ENCODE peak calls at places on chromosomes 2 and 18, in ten cellular contexts. V, D, O, N, F, G, H, U, Y and W are unnamed samples.

GRCh38 chr2:101696272-101697123 is 1.0 kb upstream of the MAP4K4 start:
- DNase-seq in V (peak; percentile 54), D (no peak), O (peak; percentile 36), N (peak; percentile 63), F (no peak), G (peak; percentile 11), H (peak; percentile 65), U (peak; percentile 13), Y (peak; percentile 70), W (no peak)

GRCh38 chr18:35059280-35059927 is 18.2 kb downstream of the MAPRE2 start:
- DNase-seq in V (peak; percentile 68), D (no peak), O (no peak), N (no peak), F (no peak), G (no peak), H (no peak), U (no peak), Y (no peak), W (no peak)

GRCh38 chr18:64111950-64112349 is 36.9 kb downstream of the LINC00305 start:
- DNase-seq in V (no peak), D (no peak), O (no peak), N (no peak), F (no peak), G (no peak), H (no peak), U (no peak), Y (no peak), W (no peak)

GRCh38 chr18:44423826-44424225 is 256.9 kb upstream of the SETBP1 start:
- DNase-seq in V (no peak), D (no peak), O (no peak), N (no peak), F (no peak), G (no peak), H (no peak), U (peak; percentile 17), Y (no peak), W (no peak)

GRCh38 chr2:18378020-18378653 is 182.3 kb downstream of the RDH14 start:
- DNase-seq in V (no peak), D (peak; percentile 13), O (peak; percentile 76), N (no peak), F (no peak), G (peak; percentile 54), H (no peak), U (peak; percentile 79), Y (no peak), W (no peak)

GRCh38 chr2:241894056-241894641 is 24.6 kb downstream of the RTP5 start:
- DNase-seq in V (peak; percentile 46), D (no peak), O (no peak), N (peak; percentile 39), F (no peak), G (no peak), H (no peak), U (no peak), Y (no peak), W (no peak)

GRCh38 chr2:210172219-210172575 is 988 bp upstream of the KANSL1L start:
- DNase-seq in V (no peak), D (no peak), O (no peak), N (no peak), F (no peak), G (no peak), H (no peak), U (no peak), Y (no peak), W (no peak)

GRCh38 chr2:95329891-95330822 is 33.0 kb downstream of the KCNIP3 start:
- DNase-seq in V (no peak), D (no peak), O (no peak), N (no peak), F (no peak), G (no peak), H (no peak), U (no peak), Y (no peak), W (no peak)

GRCh38 chr2:20595439-20596192 is 55.3 kb downstream of the HS1BP3 start:
- DNase-seq in V (peak; percentile 53), D (no peak), O (no peak), N (peak; percentile 54), F (peak; percentile 68), G (peak; percentile 65), H (no peak), U (no peak), Y (peak; percentile 65), W (no peak)

GRCh38 chr2:20594957-20595356 is 55.9 kb downstream of the HS1BP3 start:
- DNase-seq in V (peak; percentile 47), D (no peak), O (no peak), N (no peak), F (peak; percentile 45), G (no peak), H (no peak), U (no peak), Y (peak; percentile 41), W (no peak)

GRCh38 chr2:20593072-20594034 is 57.5 kb downstream of the HS1BP3 start:
- DNase-seq in V (peak; percentile 56), D (no peak), O (peak; percentile 90), N (peak; percentile 90), F (peak; percentile 79), G (peak; percentile 73), H (peak; percentile 88), U (no peak), Y (peak; percentile 79), W (no peak)

GRCh38 chr2:20592106-20593071 is 58.5 kb downstream of the HS1BP3 start:
- DNase-seq in V (peak; percentile 48), D (no peak), O (no peak), N (peak; percentile 59), F (peak; percentile 54), G (no peak), H (no peak), U (no peak), Y (no peak), W (no peak)

GRCh38 chr2:20594048-20594750 is 56.7 kb downstream of the HS1BP3 start:
- DNase-seq in V (peak; percentile 23), D (no peak), O (no peak), N (no peak), F (peak; percentile 53), G (no peak), H (no peak), U (no peak), Y (no peak), W (no peak)
- H3K27ac ChIP-seq in V (no peak overlapping the region), D (no peak overlapping the region), O (peak overlapping the region; percentile 88), N (peak overlapping the region; percentile 83), F (peak overlapping the region; percentile 41), G (peak overlapping the region; percentile 67), H (peak overlapping the region; percentile 52), U (no peak overlapping the region), Y (peak overlapping the region; percentile 0), W (peak overlapping the region; percentile 92)

GRCh38 chr2:121830809-121831208 is 75.4 kb downstream of the TSN start:
- DNase-seq in V (no peak), D (no peak), O (no peak), N (no peak), F (no peak), G (no peak), H (no peak), U (no peak), Y (no peak), W (no peak)

GRCh38 chr2:121826036-121826435 is 70.6 kb downstream of the TSN start:
- DNase-seq in V (no peak), D (no peak), O (no peak), N (no peak), F (no peak), G (no peak), H (no peak), U (peak; percentile 3), Y (no peak), W (no peak)

GRCh38 chr2:121825003-121825950 is 69.8 kb downstream of the TSN start:
- DNase-seq in V (no peak), D (no peak), O (no peak), N (no peak), F (no peak), G (no peak), H (no peak), U (no peak), Y (no peak), W (no peak)

GRCh38 chr2:121831841-121832240 is 76.4 kb downstream of the TSN start:
- DNase-seq in V (peak; percentile 83), D (no peak), O (no peak), N (no peak), F (peak; percentile 70), G (no peak), H (no peak), U (no peak), Y (peak; percentile 93), W (peak; percentile 83)

GRCh38 chr2:121828281-121828731 is 72.9 kb downstream of the TSN start:
- DNase-seq in V (no peak), D (no peak), O (no peak), N (no peak), F (no peak), G (no peak), H (no peak), U (no peak), Y (no peak), W (no peak)
- H3K27me3 ChIP-seq in V (no peaks in the 10 kb centered on the region), D (no peaks in the 10 kb centered on the region), O (no peaks in the 10 kb centered on the region), N (no peaks in the 10 kb centered on the region), F (no peaks in the 10 kb centered on the region), G (no peaks in the 10 kb centered on the region), H (no peaks in the 10 kb centered on the region), U (no peaks in the 10 kb centered on the region), Y (no peaks in the 10 kb centered on the region), W (peaks cover 6% of the 10 kb centered on the region)

DNA sequence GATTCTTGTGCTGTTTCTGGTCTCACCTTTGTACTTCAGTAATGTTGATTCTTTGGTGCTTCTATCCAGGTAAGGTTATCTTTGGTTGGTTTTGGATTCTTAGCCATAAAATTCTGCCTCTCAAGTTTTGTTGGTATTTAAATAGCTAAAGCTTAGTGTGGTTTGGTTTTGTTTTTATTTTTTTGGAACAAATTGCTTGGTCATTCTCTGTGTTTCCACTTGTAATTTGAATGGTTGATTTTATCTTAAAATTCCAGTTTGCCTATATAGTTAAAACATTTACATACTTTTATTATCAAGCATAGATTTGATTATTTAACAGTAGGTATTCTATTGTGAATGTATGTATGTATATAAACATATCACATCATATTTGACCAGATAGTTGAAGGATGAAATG is 6.6 kb downstream of the NCOA1 start:
- DNase-seq in V (no peak), D (no peak), O (no peak), N (no peak), F (no peak), G (no peak), H (no peak), U (no peak), Y (no peak), W (no peak)
- H3K27ac ChIP-seq in V (no peak overlapping the region), D (no peak overlapping the region), O (no peak overlapping the region), N (no peak overlapping the region), F (no peak overlapping the region), G (no peak overlapping the region), H (no peak overlapping the region), U (no peak overlapping the region), Y (no peak overlapping the region), W (no peak overlapping the region)

GRCh38 chr2:98727758-98728718 is 2.9 kb downstream of the MGAT4A start:
- DNase-seq in V (no peak), D (peak; percentile 66), O (no peak), N (no peak), F (no peak), G (peak; percentile 30), H (no peak), U (no peak), Y (no peak), W (no peak)

GRCh38 chr2:98726735-98727368 is 4.1 kb downstream of the MGAT4A start:
- DNase-seq in V (no peak), D (no peak), O (no peak), N (no peak), F (no peak), G (no peak), H (no peak), U (no peak), Y (no peak), W (no peak)

GRCh38 chr2:98729652-98730051 is 1.3 kb downstream of the MGAT4A start:
- DNase-seq in V (no peak), D (peak; percentile 28), O (no peak), N (no peak), F (no peak), G (no peak), H (no peak), U (no peak), Y (no peak), W (no peak)

GRCh38 chr2:98726172-98726725 is 4.7 kb downstream of the MGAT4A start:
- DNase-seq in V (no peak), D (no peak), O (no peak), N (no peak), F (no peak), G (peak; percentile 77), H (no peak), U (no peak), Y (no peak), W (no peak)

DNA sequence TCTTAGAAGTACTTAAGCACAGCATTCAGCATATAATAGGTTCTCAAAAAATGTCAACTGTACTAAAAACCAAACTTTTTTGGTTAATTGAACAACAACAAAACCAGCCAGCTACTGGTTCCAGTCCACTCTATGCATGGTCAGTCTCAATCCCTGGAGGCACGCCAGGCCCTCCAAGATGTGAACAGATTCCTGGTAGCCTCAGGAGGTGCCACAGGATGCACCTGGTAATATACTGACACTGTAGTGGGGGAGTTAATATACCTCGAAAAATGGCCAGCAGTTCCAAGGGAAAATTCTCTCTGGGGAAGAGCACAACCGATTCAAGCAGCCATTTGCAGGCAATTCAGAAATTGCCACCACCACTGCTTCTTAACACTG is 3.6 kb downstream of the MGAT4A start:
- DNase-seq in V (no peak), D (no peak), O (no peak), N (no peak), F (no peak), G (peak; percentile 87), H (no peak), U (no peak), Y (peak; percentile 67), W (peak; percentile 45)
- H3K27me3 ChIP-seq in V (no peaks in the 10 kb centered on the region), D (no peaks in the 10 kb centered on the region), O (no peaks in the 10 kb centered on the region), N (no peaks in the 10 kb centered on the region), F (no peaks in the 10 kb centered on the region), G (no peaks in the 10 kb centered on the region), H (no peaks in the 10 kb centered on the region), U (peaks cover 40% of the 10 kb centered on the region), Y (no peaks in the 10 kb centered on the region), W (no peaks in the 10 kb centered on the region)